ENCODE peak calls at places on chromosomes 4 and X, in five cellular contexts. O is MM.1S, K is upper lobe of right lung, S is GM12865, L is IMR-90. T is an unnamed sample.

GRCh38 chr4:150852237-150852636 is 162.8 kb downstream of the LRBA start:
- DNase-seq in O (no peak), K (no peak), S (no peak), L (no peak), T (no peak)

GRCh38 chrX:103628386-103629290 is at the start of gene TCEAL1:
- DNase-seq in O (peak), K (peak), S (peak), L (peak), T (peak)

GRCh38 chrX:129617420-129617819 is 37.3 kb downstream of the APLN start:
- DNase-seq in O (no peak), K (no peak), S (no peak), L (no peak), T (no peak)

GRCh38 chrX:16033336-16033735 is 90.0 kb upstream of the GRPR start:
- DNase-seq in O (no peak), K (no peak), S (no peak), L (peak), T (no peak)

GRCh38 chr4:37885496-37885895 is 5.4 kb upstream of the TBC1D1 start:
- DNase-seq in O (no peak), K (no peak), S (no peak), L (peak), T (peak)

GRCh38 chr4:88457307-88458090 is 580 bp downstream of the HERC5 start:
- DNase-seq in O (peak), K (peak), S (peak), L (no peak), T (no peak)

GRCh38 chr4:133385161-133385954 is 236.3 kb downstream of the PCDH10 start:
- DNase-seq in O (no peak), K (no peak), S (peak), L (no peak), T (no peak)

GRCh38 chrX:1673337-1673736 is 58.5 kb downstream of the ASMT start:
- DNase-seq in O (peak), K (peak), S (peak), L (no peak), T (peak)

GRCh38 chrX:154596290-154596929 is 11.5 kb downstream of the CTAG1A start:
- DNase-seq in O (no peak), K (no peak), S (no peak), L (peak), T (no peak)

GRCh38 chr4:80161413-80162058 is 35.8 kb upstream of the PRDM8 start:
- DNase-seq in O (no peak), K (no peak), S (no peak), L (no peak), T (no peak)

GRCh38 chr4:86579941-86580340 is 14.2 kb upstream of the PTPN13 start:
- DNase-seq in O (no peak), K (no peak), S (no peak), L (no peak), T (no peak)

GRCh38 chr4:96455045-96455720 is 615.3 kb downstream of the PDHA2 start:
- DNase-seq in O (no peak), K (no peak), S (no peak), L (no peak), T (no peak)

GRCh38 chrX:106608016-106608415 is 3.8 kb upstream of the RADX start:
- DNase-seq in O (no peak), K (no peak), S (no peak), L (no peak), T (no peak)

GRCh38 chr4:2662598-2662997 is 93.5 kb downstream of the TNIP2 start:
- DNase-seq in O (no peak), K (no peak), S (no peak), L (peak), T (no peak)

GRCh38 chrX:120260369-120260768 is 9.8 kb downstream of the ZBTB33 start:
- DNase-seq in O (peak), K (no peak), S (no peak), L (no peak), T (no peak)

GRCh38 chr4:1500231-1500965 is 94.2 kb upstream of the NKX1-1 start:
- DNase-seq in O (no peak), K (peak), S (no peak), L (no peak), T (no peak)

GRCh38 chr4:183352546-183352945 is 30.3 kb upstream of the CLDN24 start:
- DNase-seq in O (no peak), K (no peak), S (no peak), L (no peak), T (no peak)

GRCh38 chr4:85722806-85723205 is 247.9 kb downstream of the ARHGAP24 start:
- DNase-seq in O (no peak), K (no peak), S (no peak), L (no peak), T (no peak)

GRCh38 chr4:77079281-77079680 is 3.5 kb upstream of the CCNI start:
- DNase-seq in O (no peak), K (no peak), S (no peak), L (no peak), T (no peak)

GRCh38 chr4:9880411-9881197 is 99.2 kb downstream of the DRD5 start:
- DNase-seq in O (no peak), K (no peak), S (no peak), L (no peak), T (no peak)

GRCh38 chrX:76454456-76454927 is 27.0 kb downstream of the MAGEE1 start:
- DNase-seq in O (peak), K (no peak), S (peak), L (peak), T (peak)

GRCh38 chrX:133670394-133670793 is 255.1 kb upstream of the GPC4 start:
- DNase-seq in O (peak), K (no peak), S (peak), L (peak), T (peak)

GRCh38 chr4:83207497-83208105 is 77.0 kb downstream of the COQ2 start:
- DNase-seq in O (no peak), K (no peak), S (no peak), L (peak), T (no peak)

GRCh38 chrX:14832151-14832550 is 40.7 kb downstream of the FANCB start:
- DNase-seq in O (no peak), K (no peak), S (no peak), L (peak), T (no peak)

DNA sequence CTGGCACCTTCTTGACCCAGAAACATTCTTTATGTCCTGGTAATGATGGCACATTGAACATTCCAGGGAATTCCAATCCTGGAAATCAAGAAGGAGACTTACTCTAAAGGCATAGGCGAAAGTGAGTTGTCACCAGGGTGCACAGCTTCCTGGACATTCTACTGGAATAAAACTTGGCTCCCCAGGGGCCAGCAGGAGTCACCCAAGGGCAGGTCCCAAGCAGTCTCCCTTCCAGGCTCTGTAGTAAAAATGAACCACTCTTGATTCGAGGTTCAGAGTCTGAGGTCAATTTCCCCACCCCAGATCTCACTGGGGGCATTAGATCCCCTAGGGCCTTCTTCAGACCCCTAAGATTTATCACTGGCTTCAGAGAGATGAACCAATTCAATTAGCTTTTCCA is 338.7 kb upstream of the GATB start:
- DNase-seq in O (no peak), K (no peak), S (no peak), L (no peak), T (no peak)
- TF ChIP-seq CTCF in O (no peak), K (no peak), S (no peak), L (no peak), T (no peak)

GRCh38 chrX:9992061-9992460 is 24.9 kb downstream of the CLDN34 start:
- DNase-seq in O (no peak), K (no peak), S (no peak), L (no peak), T (no peak)

GRCh38 chrX:9992724-9993123 is 25.6 kb downstream of the CLDN34 start:
- DNase-seq in O (no peak), K (no peak), S (no peak), L (no peak), T (no peak)

GRCh38 chrX:9983463-9983862 is 16.3 kb downstream of the CLDN34 start:
- DNase-seq in O (no peak), K (no peak), S (no peak), L (no peak), T (no peak)

GRCh38 chrX:9988762-9989161 is 21.6 kb downstream of the CLDN34 start:
- DNase-seq in O (peak), K (no peak), S (peak), L (no peak), T (no peak)
- TF ChIP-seq CTCF in O (peak), K (peak), S (peak), L (peak), T (no peak)

DNA sequence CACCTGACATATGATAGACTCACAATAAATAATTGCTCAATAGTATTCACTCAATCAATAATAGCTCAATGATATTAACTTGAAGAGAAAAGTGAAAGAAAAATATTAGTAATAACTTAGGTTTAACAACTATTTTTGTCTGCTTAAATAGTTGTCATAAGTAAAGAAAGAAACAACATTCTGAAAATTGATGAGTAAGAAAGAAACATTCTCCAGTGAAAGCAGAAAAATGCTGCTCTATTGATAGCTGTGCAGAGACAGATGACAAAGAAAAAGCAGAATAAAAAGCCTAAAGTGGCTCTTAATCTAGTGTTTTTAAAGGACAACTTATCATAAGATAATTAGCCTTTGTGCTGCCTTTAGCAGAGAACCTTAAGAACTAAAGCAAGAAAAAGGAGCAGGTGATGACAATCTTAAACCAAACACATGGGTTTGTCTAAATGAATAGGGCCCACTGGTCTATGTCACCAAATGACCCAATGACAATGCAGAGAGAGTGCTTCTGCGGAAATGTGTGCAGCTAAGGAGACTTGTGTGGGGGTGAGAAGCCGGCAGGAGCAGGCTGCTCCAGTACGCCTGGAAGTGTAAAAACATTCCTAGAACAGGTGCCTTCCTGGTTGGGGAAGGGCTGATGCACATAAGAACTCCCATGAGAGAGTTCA is 13.2 kb downstream of the HS3ST1 start:
- DNase-seq in O (no peak), K (no peak), S (peak), L (no peak), T (no peak)
- TF ChIP-seq CTCF in O (no peak), K (no peak), S (no peak), L (no peak), T (no peak)

DNA sequence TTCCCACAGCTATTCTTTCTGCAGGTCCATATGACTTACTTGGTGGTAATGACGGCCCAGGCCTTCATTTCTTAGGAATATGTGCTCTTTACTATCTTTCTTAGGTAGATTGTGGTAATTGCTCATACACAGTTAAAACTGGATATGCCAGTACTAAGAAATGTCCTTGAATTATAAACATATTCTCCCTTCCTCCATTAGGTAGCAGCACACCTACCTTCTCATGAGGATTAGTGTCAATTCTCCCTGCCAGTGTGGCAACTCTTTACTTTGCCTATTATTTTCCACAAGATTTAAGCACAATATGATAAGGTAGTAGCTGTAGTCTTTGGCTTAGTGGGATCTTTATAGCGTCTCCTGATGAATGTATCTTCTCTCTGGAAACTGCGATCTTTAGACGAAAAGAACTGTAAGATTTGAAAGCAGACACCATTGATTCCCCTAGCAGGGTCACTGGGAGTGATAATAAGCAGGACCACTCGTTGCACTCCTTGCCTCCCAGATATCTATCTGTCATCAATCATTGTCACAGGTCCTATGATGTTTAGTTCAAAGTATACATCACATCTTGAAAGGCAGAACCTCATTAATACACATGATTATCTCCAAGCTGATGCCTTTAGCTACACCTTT is 1240.7 kb downstream of the C4orf33 start:
- DNase-seq in O (peak), K (no peak), S (peak), L (peak), T (no peak)
- TF ChIP-seq CTCF in O (peak), K (peak), S (peak), L (peak), T (peak)

T was measured in GM13976.